ENCODE peak calls at places on chromosomes 2 and 18, in ten cellular contexts. G is astrocyte of the hippocampus; R is HuH-7; O is COR-L47; K is stimulated activated CD4-positive, alpha-beta T cell treated with anti-CD3 and anti-CD28 coated beads, Interleukin-1b, Interleukin-23, amount 100 ng/mL, for 24 hours; U is hippocampal formation; A is lower leg skin; Y is EH; S is AG09319; F is activated CD4-positive, alpha-beta T cell treated with anti-CD3 and anti-CD28 coated beads, Interleukin-2, amount 50 U/mL, for 24 hours. I is an unnamed sample.

GRCh38 chr2:47067788-47068407 is 87.2 kb downstream of the STPG4 start:
- DNase-seq in U (no peak), A (no peak), F (no peak), S (no peak), Y (no peak), O (no peak), G (no peak), K (no peak), R (no peak), I (no peak)

GRCh38 chr2:241218131-241219029 is 29.9 kb downstream of the ANO7 start:
- DNase-seq in A (no peak), S (no peak), U (peak; percentile 18), R (peak; percentile 79), F (peak; percentile 8), G (peak; percentile 50), Y (peak; percentile 59), K (peak; percentile 14), O (no peak), I (no peak)

GRCh38 chr18:9133225-9133624 is 3.4 kb upstream of the ANKRD12 start:
- DNase-seq in O (no peak), Y (no peak), G (no peak), A (no peak), S (no peak), R (no peak), K (no peak), U (no peak), F (no peak), I (no peak)

GRCh38 chr2:74873678-74874640 is 40.0 kb downstream of the HK2 start:
- DNase-seq in O (no peak), F (no peak), Y (no peak), S (no peak), K (no peak), G (no peak), R (no peak), U (no peak), A (peak; percentile 84), I (no peak)

GRCh38 chr18:62523631-62524442 is 1.0 kb downstream of the ZCCHC2 start:
- DNase-seq in O (peak; percentile 57), K (peak; percentile 38), G (peak; percentile 79), F (peak; percentile 40), R (no peak), S (no peak), A (peak; percentile 91), U (peak; percentile 32), Y (peak; percentile 54), I (peak; percentile 14)

GRCh38 chr18:46481048-46481846 is 175.8 kb downstream of the LOXHD1 start:
- DNase-seq in F (peak; percentile 15), G (peak; percentile 71), O (peak; percentile 73), S (peak; percentile 12), Y (peak; percentile 58), A (peak; percentile 75), R (peak; percentile 25), K (peak; percentile 42), U (no peak), I (peak; percentile 11)

GRCh38 chr2:196963961-196964360 is 37.5 kb upstream of the PGAP1 start:
- DNase-seq in G (no peak), O (no peak), U (no peak), S (no peak), K (no peak), F (no peak), R (no peak), Y (no peak), A (no peak), I (no peak)

GRCh38 chr2:37832590-37833197 is 92.4 kb upstream of the RMDN2 start:
- DNase-seq in Y (peak; percentile 88), A (peak; percentile 97), R (peak; percentile 60), F (peak; percentile 56), U (peak; percentile 62), S (peak; percentile 65), O (peak; percentile 88), G (peak; percentile 93), K (peak; percentile 68), I (peak; percentile 39)

GRCh38 chr2:27582129-27582694 is 630 bp upstream of the ZNF512 start:
- DNase-seq in U (no peak), F (no peak), Y (no peak), K (no peak), R (peak; percentile 7), G (no peak), O (no peak), A (no peak), S (no peak), I (no peak)

GRCh38 chr2:31428001-31428418 is 13.5 kb upstream of the XDH start:
- DNase-seq in R (peak; percentile 5), F (no peak), U (no peak), O (no peak), K (no peak), Y (peak; percentile 44), G (no peak), S (no peak), A (no peak), I (no peak)

GRCh38 chr2:184369307-184369706 is 229.0 kb upstream of the ZNF804A start:
- DNase-seq in K (no peak), O (no peak), S (no peak), U (no peak), F (no peak), Y (no peak), A (no peak), G (no peak), R (no peak), I (no peak)

GRCh38 chr2:200321780-200322534 is 15.5 kb downstream of the SPATS2L start:
- DNase-seq in A (no peak), G (no peak), O (no peak), U (no peak), R (no peak), K (no peak), S (no peak), F (no peak), Y (no peak), I (no peak)

I was measured in stimulated activated CD8-positive, alpha-beta memory T cell treated with anti-CD3 and anti-CD28 coated beads, Interleukin-15, amount 100 ng/mL, for 24 hours.